ENCODE peak calls at places on chromosomes 5 and 9, in six cellular contexts. T, F, G, H, R and J are unnamed samples.

GRCh38 chr5:115457574-115457973 is 87.0 kb downstream of the FEM1C start:
- DNase-seq in T (no peak), H (no peak), F (no peak), R (no peak), G (no peak), J (no peak)

GRCh38 chr9:94014066-94014654 is 59.0 kb upstream of the BARX1 start:
- DNase-seq in G (no peak), H (no peak), T (no peak), F (no peak), R (peak), J (no peak)

GRCh38 chr5:133088064-133088463 is 36.3 kb downstream of the HSPA4 start:
- DNase-seq in H (no peak), R (no peak), F (no peak), G (no peak), T (no peak), J (no peak)

GRCh38 chr5:139743804-139744203 is 51.8 kb upstream of the PSD2 start:
- DNase-seq in H (no peak), G (no peak), F (no peak), R (no peak), T (no peak), J (no peak)

GRCh38 chr9:128600111-128600510 is 47.7 kb downstream of the SPTAN1 start:
- DNase-seq in F (no peak), T (no peak), R (no peak), H (no peak), G (no peak), J (no peak)

GRCh38 chr5:167730121-167730520 is 561.3 kb upstream of the WWC1 start:
- DNase-seq in G (no peak), T (peak), H (no peak), F (peak), R (peak), J (peak)

GRCh38 chr5:62985749-62986148 is 407.1 kb downstream of the LRRC70 start:
- DNase-seq in G (no peak), F (no peak), T (no peak), H (no peak), R (no peak), J (no peak)

GRCh38 chr9:134060546-134060945 is 7.3 kb downstream of the BRD3 start:
- DNase-seq in R (no peak), G (no peak), T (no peak), F (no peak), H (no peak), J (no peak)

GRCh38 chr5:79832911-79833310 is 143.3 kb downstream of the CMYA5 start:
- DNase-seq in G (no peak), H (no peak), F (no peak), R (no peak), T (no peak), J (no peak)

GRCh38 chr5:144815131-144815530 is 644.5 kb downstream of the KCTD16 start:
- DNase-seq in H (no peak), G (no peak), T (no peak), F (no peak), R (no peak), J (no peak)

GRCh38 chr5:6291961-6292360 is 86.4 kb downstream of the MED10 start:
- DNase-seq in H (no peak), G (no peak), T (no peak), R (peak), F (no peak), J (no peak)

GRCh38 chr5:150532996-150533395 is 25.1 kb downstream of the NDST1 start:
- DNase-seq in H (no peak), R (no peak), G (no peak), T (no peak), F (no peak), J (no peak)

GRCh38 chr5:84362061-84362720 is 22.5 kb downstream of the EDIL3 start:
- DNase-seq in R (peak), G (no peak), F (no peak), H (no peak), T (no peak), J (no peak)

GRCh38 chr5:80069918-80070318 is 34.8 kb downstream of the THBS4 start:
- DNase-seq in T (no peak), F (no peak), R (no peak), H (no peak), G (peak), J (no peak)

GRCh38 chr9:36213387-36213786 is 22.7 kb downstream of the CLTA start:
- DNase-seq in T (no peak), F (no peak), G (no peak), H (no peak), R (no peak), J (no peak)

GRCh38 chr9:85630676-85631075 is 111.1 kb downstream of the AGTPBP1 start:
- DNase-seq in F (no peak), T (no peak), G (no peak), H (no peak), R (no peak), J (no peak)

GRCh38 chr5:35876922-35877321 is 20.2 kb downstream of the IL7R start:
- DNase-seq in F (no peak), T (no peak), G (no peak), H (no peak), R (peak), J (no peak)

GRCh38 chr5:178695560-178695959 is 34.9 kb downstream of the ZNF354A start:
- DNase-seq in G (no peak), F (no peak), H (no peak), R (no peak), T (no peak), J (no peak)

GRCh38 chr9:42388846-42389245 is 205.4 kb downstream of the SPATA31A6 start:
- DNase-seq in R (no peak), G (no peak), H (no peak), T (no peak), F (no peak), J (no peak)

GRCh38 chr9:42386477-42386876 is 203.0 kb downstream of the SPATA31A6 start:
- DNase-seq in R (no peak), T (no peak), G (no peak), H (no peak), F (no peak), J (no peak)

GRCh38 chr9:42388146-42388690 is 204.8 kb downstream of the SPATA31A6 start:
- DNase-seq in G (no peak), R (no peak), F (no peak), T (no peak), H (no peak), J (no peak)
- TF ChIP-seq CTCF in G (no peak), R (no peak), F (no peak), T (no peak), H (no peak), J (no peak)

DNA sequence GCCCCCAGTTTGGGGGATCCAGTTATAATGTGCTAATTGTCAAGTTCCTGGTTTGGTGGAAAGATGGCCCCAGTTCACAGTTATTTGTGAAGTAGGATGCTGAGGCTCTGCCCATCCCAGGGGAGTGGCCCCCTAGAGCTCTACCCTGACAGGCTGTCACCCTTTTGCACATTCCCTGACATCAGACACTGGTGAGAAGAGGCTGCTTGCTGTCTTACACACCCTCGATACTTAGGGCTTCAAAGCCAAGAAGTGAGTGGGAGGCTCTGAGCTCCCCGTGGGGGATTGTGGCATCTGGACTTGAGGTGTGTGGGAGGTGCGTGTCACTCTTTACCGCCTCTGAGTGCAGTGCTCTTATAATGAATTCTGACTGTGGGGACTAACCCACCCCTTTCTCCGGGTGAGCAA is 168.5 kb downstream of the DOCK2 start:
- DNase-seq in H (no peak), G (no peak), R (peak), F (no peak), T (no peak), J (no peak)
- H3K4me3 ChIP-seq in H (no peak), G (no peak), R (no peak), F (no peak), T (no peak), J (no peak)

DNA sequence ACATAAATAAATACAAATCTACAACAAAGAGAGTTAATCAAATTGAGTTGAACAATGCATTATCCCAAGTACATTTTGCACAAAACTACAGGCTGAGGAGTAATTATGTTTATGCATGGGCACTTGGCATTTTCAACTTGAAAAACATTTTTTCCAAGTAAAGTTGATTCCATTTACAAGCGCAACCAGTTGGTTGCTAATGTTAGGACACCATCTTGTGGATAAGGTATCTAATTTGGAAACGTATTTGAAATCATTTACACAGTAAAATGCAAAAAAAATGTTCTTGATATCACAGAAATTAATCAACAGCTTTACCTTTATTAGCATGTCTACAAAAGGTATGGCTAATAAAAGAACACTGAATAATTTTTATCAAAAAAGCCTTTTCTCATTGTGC is 18.8 kb downstream of the FTMT start:
- DNase-seq in F (no peak), T (peak), H (no peak), R (peak), G (no peak), J (no peak)
- TF ChIP-seq CTCF in F (no peak), T (no peak), H (peak), R (no peak), G (no peak), J (no peak)

GRCh38 chr5:142324377-142324870 is 397 bp downstream of the SPRY4 start:
- DNase-seq in F (no peak), R (no peak), H (no peak), T (no peak), G (peak), J (no peak)

GRCh38 chr5:142324871-142325676 is at the start of gene SPRY4:
- DNase-seq in R (peak), H (peak), T (peak), F (peak), G (peak), J (peak)

GRCh38 chr5:142327111-142327842 is 2.5 kb upstream of the SPRY4 start:
- DNase-seq in F (no peak), G (no peak), T (no peak), H (no peak), R (peak), J (no peak)

GRCh38 chr5:142326480-142326938 is 1.7 kb upstream of the SPRY4 start:
- DNase-seq in T (no peak), R (peak), H (no peak), F (no peak), G (no peak), J (no peak)

GRCh38 chr5:142325677-142326479 is 1.1 kb upstream of the SPRY4 start:
- DNase-seq in R (peak), H (no peak), F (no peak), G (peak), T (no peak), J (no peak)
- H3K4me3 ChIP-seq in R (peak), H (peak), F (peak), G (peak), T (peak), J (peak)

GRCh38 chr9:95729066-95729465 is 146.4 kb upstream of the ERCC6L2 start:
- DNase-seq in F (no peak), H (no peak), T (no peak), G (no peak), R (no peak), J (no peak)

GRCh38 chr9:95727947-95728546 is 147.4 kb upstream of the ERCC6L2 start:
- DNase-seq in G (no peak), R (no peak), T (no peak), H (no peak), F (no peak), J (no peak)

GRCh38 chr9:95724253-95724991 is 151.1 kb upstream of the ERCC6L2 start:
- DNase-seq in F (no peak), G (no peak), R (no peak), T (no peak), H (no peak), J (no peak)

GRCh38 chr9:95725045-95725444 is 150.4 kb upstream of the ERCC6L2 start:
- DNase-seq in F (no peak), G (no peak), T (no peak), R (no peak), H (no peak), J (no peak)

GRCh38 chr9:95726756-95727155 is 148.7 kb upstream of the ERCC6L2 start:
- DNase-seq in G (no peak), H (no peak), R (peak), F (peak), T (peak), J (peak)
- TF ChIP-seq CTCF in G (peak), H (peak), R (peak), F (peak), T (peak), J (peak)

GRCh38 chr9:131274674-131275331 is 1.5 kb downstream of the FAM78A start:
- DNase-seq in T (no peak), H (peak), G (no peak), F (no peak), R (no peak), J (no peak)

GRCh38 chr9:131273791-131274673 is 2.3 kb downstream of the FAM78A start:
- DNase-seq in H (peak), R (no peak), T (no peak), F (no peak), G (no peak), J (no peak)

GRCh38 chr9:131272212-131272611 is 4.1 kb downstream of the FAM78A start:
- DNase-seq in H (no peak), G (no peak), T (no peak), R (no peak), F (no peak), J (no peak)

GRCh38 chr9:131271506-131271931 is 4.8 kb downstream of the FAM78A start:
- DNase-seq in G (no peak), T (no peak), R (no peak), F (no peak), H (peak), J (no peak)

DNA sequence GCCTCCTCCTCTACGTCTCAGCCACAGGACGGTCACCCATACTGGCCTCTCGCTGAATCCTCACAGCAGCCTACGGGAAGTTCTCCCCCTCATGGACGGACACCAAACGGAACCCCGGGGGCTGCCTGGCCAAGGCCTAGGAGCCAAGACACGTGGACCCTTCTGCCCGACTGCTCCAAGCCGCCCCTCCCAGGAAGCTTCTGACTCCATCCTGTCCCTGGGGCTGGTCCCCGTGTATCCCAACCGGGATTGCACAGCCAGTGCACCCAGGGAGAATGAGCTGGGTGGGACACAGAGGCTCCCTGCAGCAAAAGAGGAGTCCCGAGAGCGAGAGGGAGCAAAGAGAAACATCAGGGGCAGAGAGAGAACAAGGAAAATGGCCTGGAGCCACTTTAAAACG is 3.2 kb downstream of the FAM78A start:
- DNase-seq in F (no peak), T (no peak), G (peak), R (no peak), H (peak), J (no peak)
- H3K4me3 ChIP-seq in F (no peak), T (no peak), G (peak), R (no peak), H (peak), J (no peak)

GRCh38 chr9:5610491-5610890 is 18.4 kb upstream of the RIC1 start:
- DNase-seq in T (no peak), R (no peak), H (no peak), G (no peak), F (no peak), J (no peak)
- TF ChIP-seq CTCF in T (no peak), R (no peak), H (no peak), G (no peak), F (no peak), J (no peak)